ENCODE peak calls at places on chromosome 7, in four cellular contexts. H is HCT116, T is SK-N-SH, X is K562. Y is an unnamed sample.

GRCh38 chr7:45631569-45631968 is 57.4 kb downstream of the ADCY1 start:
- DNase-seq in H (no peak), X (no peak), T (no peak), Y (no peak)

GRCh38 chr7:112580717-112581435 is 100.1 kb downstream of the LSMEM1 start:
- DNase-seq in X (no peak), T (no peak), H (no peak), Y (no peak)

GRCh38 chr7:29345590-29345989 is 151.0 kb downstream of the CHN2 start:
- DNase-seq in H (peak; percentile 10), T (peak; percentile 63), X (peak; percentile 3), Y (peak; percentile 38)

GRCh38 chr7:150446288-150446938 is 4.0 kb upstream of the GIMAP8 start:
- DNase-seq in X (no peak), H (no peak), T (no peak), Y (no peak)

GRCh38 chr7:114923403-114923713 is 1.5 kb downstream of the MDFIC start:
- DNase-seq in H (no peak), T (no peak), X (no peak), Y (no peak)

GRCh38 chr7:152922318-152923081 is 162.9 kb downstream of the ACTR3B start:
- DNase-seq in T (peak; percentile 86), X (no peak), H (no peak), Y (no peak)

GRCh38 chr7:77450054-77450453 is 33.9 kb upstream of the GSAP start:
- DNase-seq in X (no peak), H (no peak), T (no peak), Y (no peak)

GRCh38 chr7:107946451-107946850 is 55.5 kb downstream of the DLD start:
- DNase-seq in X (no peak), H (no peak), T (no peak), Y (no peak)

GRCh38 chr7:80883188-80884025 is 35.4 kb downstream of the SEMA3C start:
- DNase-seq in X (no peak), H (peak; percentile 98), T (no peak), Y (peak; percentile 8)

GRCh38 chr7:3157541-3158287 is 114.0 kb upstream of the CARD11 start:
- DNase-seq in X (no peak), T (no peak), H (no peak), Y (peak; percentile 10)

GRCh38 chr7:5406957-5407930 is 16.4 kb downstream of the TNRC18 start:
- DNase-seq in T (no peak), X (no peak), H (no peak), Y (no peak)

GRCh38 chr7:142338633-142339501 is 81.0 kb upstream of the PRSS58 start:
- DNase-seq in H (peak; percentile 48), T (no peak), X (peak; percentile 42), Y (no peak)

GRCh38 chr7:39904077-39904486 is 46.0 kb upstream of the CDK13 start:
- DNase-seq in X (no peak), T (no peak), H (no peak), Y (no peak)

GRCh38 chr7:28961972-28962371 is 3.8 kb upstream of the TRIL start:
- DNase-seq in X (no peak), T (no peak), H (no peak), Y (no peak)

DNA sequence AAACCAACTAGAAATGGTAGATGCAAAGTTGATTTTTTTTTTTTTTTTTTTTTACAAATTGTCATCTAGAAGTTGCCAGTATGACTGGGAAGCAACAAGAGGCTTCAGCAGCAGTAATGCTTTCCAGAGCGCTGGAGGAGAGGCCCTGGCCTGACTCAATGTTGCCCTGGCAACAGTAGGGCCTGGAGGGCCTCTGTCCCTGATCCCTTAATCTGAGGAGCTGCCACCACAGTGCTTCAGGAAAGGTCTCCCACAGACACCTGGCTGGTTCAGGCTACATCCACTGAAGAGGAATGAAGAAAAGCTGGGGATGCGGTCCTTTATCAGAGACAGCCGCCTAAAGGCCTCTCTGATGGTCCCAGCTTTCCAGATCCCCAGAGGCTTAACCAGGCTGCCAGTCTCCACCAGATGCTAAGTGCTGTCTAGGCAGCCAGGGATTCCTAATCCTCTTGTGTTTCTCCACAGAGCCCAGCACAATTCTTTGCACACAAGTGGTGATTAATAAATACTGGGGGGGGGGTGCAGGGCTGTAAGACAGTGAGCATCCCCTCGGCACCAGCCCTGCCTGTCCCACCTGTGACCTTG is 33.7 kb downstream of the ZNF777 start:
- DNase-seq in H (no peak), T (peak; percentile 76), X (no peak), Y (no peak)
- TF ChIP-seq ELF1 in H (no peak), T (no peak), X (no peak), Y (no peak)

DNA sequence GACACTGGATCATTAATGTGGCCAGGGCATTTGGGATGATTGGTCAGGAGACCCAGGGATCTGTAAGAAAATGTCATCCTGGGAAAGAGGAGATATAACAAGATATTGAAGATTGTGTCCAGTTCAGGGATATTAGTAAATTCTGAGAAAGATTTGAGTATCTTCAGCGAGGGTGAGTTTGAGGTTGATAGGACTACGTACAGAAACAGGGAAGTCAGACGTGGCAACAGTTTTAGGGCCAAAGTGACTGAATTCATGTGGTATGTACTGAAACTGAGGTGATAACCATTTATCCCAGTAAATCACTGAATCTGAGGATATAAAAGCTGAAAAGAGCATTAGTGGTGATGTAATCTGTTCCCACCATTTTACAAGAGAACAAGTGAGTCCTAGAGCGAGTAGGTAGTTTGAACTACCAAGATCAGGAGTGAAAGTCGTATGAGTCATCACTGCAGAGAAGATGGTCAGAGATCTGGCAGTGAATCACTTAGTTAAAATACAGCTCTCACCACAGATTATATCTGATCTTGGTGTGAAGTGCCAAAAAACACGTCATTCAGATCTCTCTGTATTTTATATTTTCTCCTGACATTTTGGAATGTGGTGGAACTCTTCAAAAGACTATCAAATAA is 220.5 kb downstream of the CDK14 start:
- DNase-seq in T (peak; percentile 9), X (no peak), H (peak; percentile 64), Y (peak; percentile 2)
- TF ChIP-seq ELF1 in T (peak; percentile 54), X (no peak), H (no peak), Y (no peak)

GRCh38 chr7:27188666-27189559 is 3.9 kb upstream of the HOXA11 start:
- DNase-seq in H (no peak), T (no peak), X (no peak), Y (no peak)

GRCh38 chr7:27191081-27191715 is 6.2 kb upstream of the HOXA11 start:
- DNase-seq in H (no peak), T (no peak), X (no peak), Y (no peak)

GRCh38 chr7:27189560-27190283 is 4.7 kb upstream of the HOXA11 start:
- DNase-seq in H (no peak), T (no peak), X (no peak), Y (no peak)

GRCh38 chr7:27191716-27192545 is 6.9 kb upstream of the HOXA11 start:
- DNase-seq in H (no peak), X (no peak), T (no peak), Y (no peak)

GRCh38 chr7:27190284-27190748 is 5.3 kb upstream of the HOXA11 start:
- DNase-seq in X (no peak), H (no peak), T (no peak), Y (no peak)
- TF ChIP-seq ELF1 in X (no peak), H (no peak), T (no peak), Y (no peak)

GRCh38 chr7:27172823-27173411 is 1.2 kb downstream of the HOXA10 start:
- DNase-seq in X (no peak), T (peak; percentile 66), H (no peak), Y (no peak)
- TF ChIP-seq ELF1 in X (no peak), T (no peak), H (no peak), Y (no peak)

GRCh38 chr7:11592699-11593098 is 239.3 kb downstream of the THSD7A start:
- DNase-seq in X (no peak), T (no peak), H (no peak), Y (no peak)
- TF ChIP-seq ELF1 in X (no peak), T (no peak), H (no peak), Y (no peak)

GRCh38 chr7:73901823-73902597 is 41.1 kb downstream of the TMEM270 start:
- DNase-seq in X (no peak), H (no peak), T (peak; percentile 30), Y (no peak)

GRCh38 chr7:73901231-73901822 is 40.4 kb downstream of the TMEM270 start:
- DNase-seq in H (no peak), T (peak; percentile 12), X (no peak), Y (no peak)

GRCh38 chr7:73905360-73905759 is 44.4 kb downstream of the TMEM270 start:
- DNase-seq in T (peak; percentile 58), H (no peak), X (no peak), Y (no peak)

GRCh38 chr7:73904219-73905136 is 43.5 kb downstream of the TMEM270 start:
- DNase-seq in T (peak; percentile 23), H (no peak), X (no peak), Y (no peak)

DNA sequence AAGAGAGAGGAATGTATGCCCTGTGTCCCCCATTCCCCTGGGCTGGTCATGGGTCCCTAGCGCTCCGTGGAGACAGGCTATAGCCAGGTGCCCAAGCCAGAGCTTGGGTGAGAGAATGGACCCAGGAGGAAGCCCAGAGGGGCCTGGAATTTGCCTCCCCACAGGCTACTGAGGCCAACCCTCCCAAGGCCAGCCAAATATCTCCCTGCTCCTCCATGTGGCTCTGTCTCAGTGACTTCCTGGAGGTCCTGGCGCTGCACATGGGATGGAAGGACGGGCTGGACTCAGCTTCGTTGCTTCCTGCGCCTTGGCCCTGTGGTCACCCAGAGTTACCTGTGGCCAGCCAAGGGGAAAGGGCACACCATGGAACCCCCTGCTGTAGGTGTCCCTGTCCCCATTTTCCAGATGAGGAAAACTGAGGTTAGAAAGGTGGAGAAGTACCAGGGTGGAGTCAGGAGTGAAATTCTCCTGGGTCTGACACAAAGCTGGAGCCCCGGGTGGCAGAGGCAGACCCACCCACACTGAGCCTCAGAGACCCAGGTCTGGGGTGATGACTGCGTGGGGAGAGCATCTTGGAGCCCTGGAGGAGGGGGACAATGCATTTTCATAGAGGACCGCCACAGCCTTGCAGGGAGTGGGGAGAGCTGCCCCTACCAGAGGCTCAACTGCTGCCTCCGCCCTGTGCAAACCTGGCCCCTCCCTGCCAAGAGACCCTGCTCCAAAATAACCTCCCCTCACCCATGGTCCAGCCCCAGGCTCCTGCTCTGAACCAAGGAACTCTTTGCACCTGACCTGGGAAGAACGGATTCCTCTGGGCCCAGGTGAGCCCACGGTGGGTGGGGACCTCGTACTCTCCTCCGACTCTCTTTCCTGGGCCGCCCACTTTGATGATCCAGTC is 42.6 kb downstream of the TMEM270 start:
- DNase-seq in X (no peak), H (no peak), T (peak; percentile 36), Y (no peak)
- TF ChIP-seq ELF1 in X (no peak), H (no peak), T (no peak), Y (no peak)

GRCh38 chr7:116952640-116953371 is 495 bp upstream of the ST7 start:
- DNase-seq in T (peak; percentile 54), X (peak; percentile 84), H (peak; percentile 28), Y (peak; percentile 62)
- TF ChIP-seq ELF1 in T (no peak), X (no peak), H (no peak), Y (no peak)

Y was measured in HepG2.